ENCODE peak calls at places on chromosomes 7 and 10, in ten cellular contexts. One of them, this sample, is unnamed.

GRCh38 chr7:94375713-94376112 is 19.0 kb upstream of the COL1A2 start:
- DNase-seq in HCT116: no peak
- DNase-seq in K562: no peak
- DNase-seq in nephron progenitor cell: no peak
- DNase-seq in GM20000: no peak
- DNase-seq in left lung: no peak
- DNase-seq in left ventricle myocardium inferior: no peak
- DNase-seq in fibroblast of mammary gland: peak; percentile 96
- DNase-seq in cardiac muscle cell: peak; percentile 14
- DNase-seq in GM13977: no peak
- DNase-seq in this sample: no peak

GRCh38 chr10:57952741-57953140 is 315.0 kb downstream of the IPMK start:
- DNase-seq in HCT116: no peak
- DNase-seq in K562: no peak
- DNase-seq in nephron progenitor cell: no peak
- DNase-seq in GM20000: no peak
- DNase-seq in left lung: no peak
- DNase-seq in left ventricle myocardium inferior: no peak
- DNase-seq in fibroblast of mammary gland: peak; percentile 45
- DNase-seq in cardiac muscle cell: no peak
- DNase-seq in GM13977: no peak
- DNase-seq in this sample: no peak

GRCh38 chr7:35722054-35722849 is 27.3 kb upstream of the HERPUD2 start:
- DNase-seq in HCT116: no peak
- DNase-seq in K562: no peak
- DNase-seq in nephron progenitor cell: no peak
- DNase-seq in GM20000: no peak
- DNase-seq in left lung: no peak
- DNase-seq in left ventricle myocardium inferior: no peak
- DNase-seq in fibroblast of mammary gland: no peak
- DNase-seq in cardiac muscle cell: no peak
- DNase-seq in GM13977: no peak
- DNase-seq in this sample: no peak

GRCh38 chr10:56068473-56069263 is 292.4 kb downstream of the ZWINT start:
- DNase-seq in HCT116: no peak
- DNase-seq in K562: no peak
- DNase-seq in nephron progenitor cell: no peak
- DNase-seq in GM20000: no peak
- DNase-seq in left lung: peak; percentile 37
- DNase-seq in left ventricle myocardium inferior: no peak
- DNase-seq in fibroblast of mammary gland: no peak
- DNase-seq in cardiac muscle cell: no peak
- DNase-seq in GM13977: no peak
- DNase-seq in this sample: no peak

GRCh38 chr10:1272762-1273161 is 216.6 kb downstream of the WDR37 start:
- DNase-seq in HCT116: no peak
- DNase-seq in K562: no peak
- DNase-seq in nephron progenitor cell: no peak
- DNase-seq in GM20000: no peak
- DNase-seq in left lung: no peak
- DNase-seq in left ventricle myocardium inferior: no peak
- DNase-seq in fibroblast of mammary gland: no peak
- DNase-seq in cardiac muscle cell: no peak
- DNase-seq in GM13977: no peak
- DNase-seq in this sample: no peak

GRCh38 chr10:110535958-110536891 is 31.3 kb upstream of the SMC3 start:
- DNase-seq in HCT116: no peak
- DNase-seq in K562: no peak
- DNase-seq in nephron progenitor cell: no peak
- DNase-seq in GM20000: peak; percentile 70
- DNase-seq in left lung: no peak
- DNase-seq in left ventricle myocardium inferior: peak; percentile 32
- DNase-seq in fibroblast of mammary gland: peak; percentile 92
- DNase-seq in cardiac muscle cell: no peak
- DNase-seq in GM13977: peak; percentile 61
- DNase-seq in this sample: no peak

GRCh38 chr10:91340613-91341362 is 69.4 kb upstream of the HECTD2 start:
- DNase-seq in HCT116: no peak
- DNase-seq in K562: no peak
- DNase-seq in nephron progenitor cell: no peak
- DNase-seq in GM20000: no peak
- DNase-seq in left lung: no peak
- DNase-seq in left ventricle myocardium inferior: no peak
- DNase-seq in fibroblast of mammary gland: peak; percentile 97
- DNase-seq in cardiac muscle cell: no peak
- DNase-seq in GM13977: no peak
- DNase-seq in this sample: no peak

GRCh38 chr7:111357691-111358090 is 204.6 kb downstream of the IMMP2L start:
- DNase-seq in HCT116: no peak
- DNase-seq in K562: no peak
- DNase-seq in nephron progenitor cell: no peak
- DNase-seq in GM20000: no peak
- DNase-seq in left lung: no peak
- DNase-seq in left ventricle myocardium inferior: no peak
- DNase-seq in fibroblast of mammary gland: peak; percentile 13
- DNase-seq in cardiac muscle cell: no peak
- DNase-seq in GM13977: no peak
- DNase-seq in this sample: no peak

GRCh38 chr10:126497672-126498071 is 109.4 kb upstream of the ADAM12 start:
- DNase-seq in HCT116: no peak
- DNase-seq in K562: no peak
- DNase-seq in nephron progenitor cell: no peak
- DNase-seq in GM20000: no peak
- DNase-seq in left lung: no peak
- DNase-seq in left ventricle myocardium inferior: no peak
- DNase-seq in fibroblast of mammary gland: no peak
- DNase-seq in cardiac muscle cell: no peak
- DNase-seq in GM13977: no peak
- DNase-seq in this sample: no peak

GRCh38 chr10:90227259-90227658 is 525.9 kb downstream of the KIF20B start:
- DNase-seq in HCT116: peak; percentile 99
- DNase-seq in K562: no peak
- DNase-seq in nephron progenitor cell: no peak
- DNase-seq in GM20000: no peak
- DNase-seq in left lung: no peak
- DNase-seq in left ventricle myocardium inferior: no peak
- DNase-seq in fibroblast of mammary gland: peak; percentile 95
- DNase-seq in cardiac muscle cell: no peak
- DNase-seq in GM13977: no peak
- DNase-seq in this sample: no peak

GRCh38 chr7:106059556-106059955 is 52.6 kb downstream of the SYPL1 start:
- DNase-seq in HCT116: no peak
- DNase-seq in K562: no peak
- DNase-seq in nephron progenitor cell: no peak
- DNase-seq in GM20000: no peak
- DNase-seq in left lung: no peak
- DNase-seq in left ventricle myocardium inferior: no peak
- DNase-seq in fibroblast of mammary gland: peak; percentile 16
- DNase-seq in cardiac muscle cell: no peak
- DNase-seq in GM13977: no peak
- DNase-seq in this sample: no peak

GRCh38 chr7:711967-712600 is 14.4 kb upstream of the DNAAF5 start:
- DNase-seq in HCT116: no peak
- DNase-seq in K562: no peak
- DNase-seq in nephron progenitor cell: no peak
- DNase-seq in GM20000: peak; percentile 67
- DNase-seq in left lung: no peak
- DNase-seq in left ventricle myocardium inferior: no peak
- DNase-seq in fibroblast of mammary gland: no peak
- DNase-seq in cardiac muscle cell: peak; percentile 36
- DNase-seq in GM13977: peak; percentile 53
- DNase-seq in this sample: no peak

GRCh38 chr7:49483142-49483541 is 290.3 kb upstream of the VWC2 start:
- DNase-seq in HCT116: no peak
- DNase-seq in K562: no peak
- DNase-seq in nephron progenitor cell: no peak
- DNase-seq in GM20000: peak; percentile 16
- DNase-seq in left lung: no peak
- DNase-seq in left ventricle myocardium inferior: no peak
- DNase-seq in fibroblast of mammary gland: no peak
- DNase-seq in cardiac muscle cell: peak; percentile 16
- DNase-seq in GM13977: peak; percentile 8
- DNase-seq in this sample: no peak
- TF ChIP-seq CTCF in HCT116: no peak
- TF ChIP-seq CTCF in K562: no peak
- TF ChIP-seq CTCF in nephron progenitor cell: peak; percentile 11
- TF ChIP-seq CTCF in GM20000: no peak
- TF ChIP-seq CTCF in left lung: no peak
- TF ChIP-seq CTCF in left ventricle myocardium inferior: peak; percentile 59
- TF ChIP-seq CTCF in fibroblast of mammary gland: no peak
- TF ChIP-seq CTCF in cardiac muscle cell: no peak
- TF ChIP-seq CTCF in GM13977: peak; percentile 47
- TF ChIP-seq CTCF in this sample: no peak

DNA sequence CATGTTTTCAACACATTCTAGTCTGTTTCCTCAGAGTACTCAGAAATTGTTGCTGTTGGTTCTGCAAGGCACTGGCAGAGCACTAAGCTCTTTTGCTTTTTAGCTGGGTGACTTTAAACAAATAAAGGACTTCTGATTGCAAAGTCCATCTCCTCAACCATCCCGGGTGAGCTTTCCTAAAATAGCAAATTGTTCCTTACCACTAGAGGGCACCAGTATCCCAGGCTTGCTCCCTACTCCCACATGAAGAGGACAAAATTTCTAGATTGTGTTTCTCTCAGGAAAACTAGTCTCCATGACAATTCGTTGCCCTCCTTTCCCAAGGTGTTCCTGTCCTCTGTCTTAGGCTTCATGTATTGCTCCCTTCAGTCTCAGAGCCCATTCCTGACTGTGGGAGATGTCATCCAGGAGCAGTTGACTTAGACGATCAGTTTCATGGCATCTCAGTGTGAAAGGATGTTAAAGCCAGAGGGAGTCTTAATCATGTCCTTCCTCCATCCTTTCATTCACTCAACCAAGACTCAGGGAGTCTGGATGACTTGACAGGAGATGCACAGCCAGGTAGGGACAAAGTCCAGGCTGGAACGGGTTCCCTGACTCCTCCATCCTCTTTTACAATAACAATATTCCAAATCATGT is 23.8 kb downstream of the OPALIN start:
- DNase-seq in HCT116: peak; percentile 13
- DNase-seq in K562: peak; percentile 25
- DNase-seq in nephron progenitor cell: peak; percentile 46
- DNase-seq in GM20000: no peak
- DNase-seq in left lung: no peak
- DNase-seq in left ventricle myocardium inferior: no peak
- DNase-seq in fibroblast of mammary gland: peak; percentile 42
- DNase-seq in cardiac muscle cell: peak; percentile 61
- DNase-seq in GM13977: peak; percentile 13
- DNase-seq in this sample: peak; percentile 37
- TF ChIP-seq CTCF in HCT116: peak; percentile 84
- TF ChIP-seq CTCF in K562: peak; percentile 43
- TF ChIP-seq CTCF in nephron progenitor cell: peak; percentile 78
- TF ChIP-seq CTCF in GM20000: peak; percentile 44
- TF ChIP-seq CTCF in left lung: peak; percentile 61
- TF ChIP-seq CTCF in left ventricle myocardium inferior: peak; percentile 80
- TF ChIP-seq CTCF in fibroblast of mammary gland: peak; percentile 79
- TF ChIP-seq CTCF in cardiac muscle cell: peak; percentile 88
- TF ChIP-seq CTCF in GM13977: peak; percentile 60
- TF ChIP-seq CTCF in this sample: peak; percentile 81

GRCh38 chr10:28201666-28202400 is 101.0 kb downstream of the MPP7 start:
- DNase-seq in HCT116: no peak
- DNase-seq in K562: no peak
- DNase-seq in nephron progenitor cell: no peak
- DNase-seq in GM20000: no peak
- DNase-seq in left lung: no peak
- DNase-seq in left ventricle myocardium inferior: no peak
- DNase-seq in fibroblast of mammary gland: no peak
- DNase-seq in cardiac muscle cell: no peak
- DNase-seq in GM13977: no peak
- DNase-seq in this sample: no peak

GRCh38 chr10:28202941-28203352 is 99.9 kb downstream of the MPP7 start:
- DNase-seq in HCT116: no peak
- DNase-seq in K562: no peak
- DNase-seq in nephron progenitor cell: peak; percentile 16
- DNase-seq in GM20000: no peak
- DNase-seq in left lung: no peak
- DNase-seq in left ventricle myocardium inferior: peak; percentile 40
- DNase-seq in fibroblast of mammary gland: peak; percentile 28
- DNase-seq in cardiac muscle cell: no peak
- DNase-seq in GM13977: no peak
- DNase-seq in this sample: no peak

GRCh38 chr10:28200804-28201203 is 102.1 kb downstream of the MPP7 start:
- DNase-seq in HCT116: no peak
- DNase-seq in K562: no peak
- DNase-seq in nephron progenitor cell: no peak
- DNase-seq in GM20000: no peak
- DNase-seq in left lung: no peak
- DNase-seq in left ventricle myocardium inferior: no peak
- DNase-seq in fibroblast of mammary gland: peak; percentile 6
- DNase-seq in cardiac muscle cell: no peak
- DNase-seq in GM13977: no peak
- DNase-seq in this sample: no peak
- TF ChIP-seq CTCF in HCT116: no peak
- TF ChIP-seq CTCF in K562: no peak
- TF ChIP-seq CTCF in nephron progenitor cell: no peak
- TF ChIP-seq CTCF in GM20000: no peak
- TF ChIP-seq CTCF in left lung: no peak
- TF ChIP-seq CTCF in left ventricle myocardium inferior: no peak
- TF ChIP-seq CTCF in fibroblast of mammary gland: no peak
- TF ChIP-seq CTCF in cardiac muscle cell: no peak
- TF ChIP-seq CTCF in GM13977: no peak
- TF ChIP-seq CTCF in this sample: no peak

GRCh38 chr7:77318019-77318418 is 98.1 kb downstream of the GSAP start:
- DNase-seq in HCT116: no peak
- DNase-seq in K562: no peak
- DNase-seq in nephron progenitor cell: no peak
- DNase-seq in GM20000: no peak
- DNase-seq in left lung: no peak
- DNase-seq in left ventricle myocardium inferior: no peak
- DNase-seq in fibroblast of mammary gland: no peak
- DNase-seq in cardiac muscle cell: no peak
- DNase-seq in GM13977: no peak
- DNase-seq in this sample: no peak

GRCh38 chr7:77316219-77316978 is 99.8 kb downstream of the GSAP start:
- DNase-seq in HCT116: no peak
- DNase-seq in K562: no peak
- DNase-seq in nephron progenitor cell: no peak
- DNase-seq in GM20000: no peak
- DNase-seq in left lung: no peak
- DNase-seq in left ventricle myocardium inferior: no peak
- DNase-seq in fibroblast of mammary gland: peak; percentile 55
- DNase-seq in cardiac muscle cell: no peak
- DNase-seq in GM13977: no peak
- DNase-seq in this sample: no peak

GRCh38 chr7:77313086-77313485 is 103.1 kb downstream of the GSAP start:
- DNase-seq in HCT116: no peak
- DNase-seq in K562: no peak
- DNase-seq in nephron progenitor cell: no peak
- DNase-seq in GM20000: no peak
- DNase-seq in left lung: no peak
- DNase-seq in left ventricle myocardium inferior: no peak
- DNase-seq in fibroblast of mammary gland: no peak
- DNase-seq in cardiac muscle cell: no peak
- DNase-seq in GM13977: no peak
- DNase-seq in this sample: no peak

GRCh38 chr7:77313876-77314480 is 102.2 kb downstream of the GSAP start:
- DNase-seq in HCT116: no peak
- DNase-seq in K562: no peak
- DNase-seq in nephron progenitor cell: no peak
- DNase-seq in GM20000: no peak
- DNase-seq in left lung: no peak
- DNase-seq in left ventricle myocardium inferior: no peak
- DNase-seq in fibroblast of mammary gland: no peak
- DNase-seq in cardiac muscle cell: no peak
- DNase-seq in GM13977: no peak
- DNase-seq in this sample: no peak

GRCh38 chr7:77315102-77315501 is 101.0 kb downstream of the GSAP start:
- DNase-seq in HCT116: no peak
- DNase-seq in K562: no peak
- DNase-seq in nephron progenitor cell: no peak
- DNase-seq in GM20000: no peak
- DNase-seq in left lung: no peak
- DNase-seq in left ventricle myocardium inferior: peak; percentile 31
- DNase-seq in fibroblast of mammary gland: peak; percentile 75
- DNase-seq in cardiac muscle cell: no peak
- DNase-seq in GM13977: no peak
- DNase-seq in this sample: no peak
- TF ChIP-seq CTCF in HCT116: no peak
- TF ChIP-seq CTCF in K562: no peak
- TF ChIP-seq CTCF in nephron progenitor cell: no peak
- TF ChIP-seq CTCF in GM20000: no peak
- TF ChIP-seq CTCF in left lung: no peak
- TF ChIP-seq CTCF in left ventricle myocardium inferior: no peak
- TF ChIP-seq CTCF in fibroblast of mammary gland: peak; percentile 9
- TF ChIP-seq CTCF in cardiac muscle cell: no peak
- TF ChIP-seq CTCF in GM13977: no peak
- TF ChIP-seq CTCF in this sample: no peak

This sample was measured in endothelial cell.